ENCODE peak calls at places on chromosomes 2 and 18, in four cellular contexts. P, G, Q and U are unnamed samples.

GRCh38 chr2:98912957-98913915 is 22.8 kb downstream of the CRACDL start:
- DNase-seq in P (no peak), G (no peak), Q (no peak), U (peak; percentile 75)

GRCh38 chr2:60531638-60532216 is 21.7 kb downstream of the BCL11A start:
- DNase-seq in P (no peak), G (peak; percentile 84), Q (peak; percentile 72), U (no peak)

GRCh38 chr18:68734311-68734710 is 19.4 kb upstream of the TMX3 start:
- DNase-seq in P (no peak), G (no peak), Q (no peak), U (peak; percentile 85)

GRCh38 chr2:145975406-145975805 is 1455.5 kb upstream of the ZEB2 start:
- DNase-seq in P (no peak), G (no peak), Q (no peak), U (no peak)

GRCh38 chr2:72023678-72024390 is 123.8 kb downstream of the CYP26B1 start:
- DNase-seq in P (no peak), G (no peak), Q (no peak), U (no peak)

GRCh38 chr2:196718796-196719564 is 79.5 kb downstream of the CCDC150 start:
- DNase-seq in P (no peak), G (peak; percentile 44), Q (peak; percentile 53), U (peak; percentile 95)

GRCh38 chr2:206981739-206982336 is 42.5 kb downstream of the CPO start:
- DNase-seq in P (peak; percentile 36), G (peak; percentile 80), Q (peak; percentile 75), U (peak; percentile 87)

GRCh38 chr2:239819974-239820555 is 205.1 kb downstream of the NDUFA10 start:
- DNase-seq in P (no peak), G (no peak), Q (no peak), U (no peak)

GRCh38 chr2:72028996-72029395 is 118.7 kb downstream of the CYP26B1 start:
- DNase-seq in P (no peak), G (no peak), Q (no peak), U (no peak)

GRCh38 chr18:76573325-76574025 is 78.4 kb upstream of the ZNF516 start:
- DNase-seq in P (no peak), G (no peak), Q (no peak), U (peak; percentile 87)

GRCh38 chr18:24968233-24968775 is 383.7 kb downstream of the ZNF521 start:
- DNase-seq in P (no peak), G (no peak), Q (no peak), U (peak; percentile 75)

GRCh38 chr18:24959100-24959499 is 392.9 kb downstream of the ZNF521 start:
- DNase-seq in P (no peak), G (no peak), Q (no peak), U (no peak)

GRCh38 chr18:24964213-24964612 is 387.8 kb downstream of the ZNF521 start:
- DNase-seq in P (no peak), G (peak; percentile 67), Q (peak; percentile 43), U (peak; percentile 17)
- TF ChIP-seq EZH2phosphoT487 in P (no peak), G (no peak), Q (no peak), U (no peak)

DNA sequence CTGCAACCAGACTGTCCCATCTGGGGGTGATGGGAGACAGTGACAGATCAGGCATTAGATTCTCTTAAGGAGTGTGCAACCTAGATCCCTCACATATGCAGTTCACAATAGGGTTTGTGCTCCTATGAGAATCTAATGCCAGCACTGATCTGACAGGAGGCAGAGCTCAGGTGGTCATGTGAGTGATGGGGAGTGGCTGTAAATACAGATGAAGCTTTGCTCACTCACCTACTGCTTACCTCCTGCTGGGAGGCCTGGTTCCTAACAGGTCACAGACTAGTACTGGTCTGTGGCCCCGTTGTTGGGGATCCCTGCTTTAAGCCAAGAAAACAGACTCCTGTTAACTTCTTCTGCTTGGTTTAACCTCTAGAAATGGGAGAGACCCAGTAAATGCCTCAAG is 3.2 kb downstream of the CYP27A1 start:
- DNase-seq in P (no peak), G (no peak), Q (no peak), U (no peak)
- TF ChIP-seq EZH2phosphoT487 in P (no peak), G (no peak), Q (no peak), U (no peak)

GRCh38 chr2:120007851-120008250 is 5.0 kb upstream of the EPB41L5 start:
- DNase-seq in P (no peak), G (no peak), Q (peak; percentile 64), U (no peak)
- TF ChIP-seq EZH2phosphoT487 in P (no peak), G (no peak), Q (no peak), U (no peak)

GRCh38 chr18:62523631-62524442 is 1.0 kb downstream of the ZCCHC2 start:
- DNase-seq in P (no peak), G (peak; percentile 70), Q (peak; percentile 52), U (peak; percentile 81)
- TF ChIP-seq EZH2phosphoT487 in P (no peak), G (no peak), Q (no peak), U (no peak)

GRCh38 chr2:10966741-10967140 is 55.0 kb downstream of the KCNF1 start:
- DNase-seq in P (no peak), G (no peak), Q (no peak), U (no peak)

GRCh38 chr2:10965241-10965843 is 53.6 kb downstream of the KCNF1 start:
- DNase-seq in P (no peak), G (no peak), Q (no peak), U (no peak)

GRCh38 chr2:10966056-10966455 is 54.3 kb downstream of the KCNF1 start:
- DNase-seq in P (no peak), G (no peak), Q (no peak), U (no peak)

GRCh38 chr2:10970666-10971065 is 58.9 kb downstream of the KCNF1 start:
- DNase-seq in P (no peak), G (no peak), Q (no peak), U (no peak)

DNA sequence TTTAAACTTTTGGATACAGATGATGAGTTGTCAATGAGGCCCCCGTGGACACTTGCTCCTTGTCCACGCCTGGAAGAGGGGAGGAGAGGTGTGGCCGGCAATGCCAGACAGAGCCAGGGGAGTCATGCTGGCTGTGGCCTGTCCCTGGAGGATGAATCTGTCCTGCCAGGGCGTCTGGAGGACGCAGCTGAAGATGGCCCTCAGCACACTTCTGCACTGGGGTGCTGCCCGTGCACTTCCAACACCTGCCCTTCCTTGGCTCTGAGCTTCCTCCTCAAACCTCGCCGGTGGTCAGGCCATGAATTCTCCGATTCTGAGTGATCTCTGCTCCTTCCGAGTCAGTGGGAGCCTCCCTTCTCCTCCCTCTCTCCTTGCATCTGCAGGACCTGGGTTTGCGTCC is 56.4 kb downstream of the KCNF1 start:
- DNase-seq in P (no peak), G (no peak), Q (no peak), U (no peak)
- TF ChIP-seq EZH2phosphoT487 in P (no peak), G (no peak), Q (no peak), U (no peak)

GRCh38 chr18:47996091-47996541 is 65.7 kb upstream of the SMAD2 start:
- DNase-seq in P (no peak), G (no peak), Q (peak; percentile 88), U (peak; percentile 48)

GRCh38 chr18:47999801-48000248 is 69.4 kb upstream of the SMAD2 start:
- DNase-seq in P (no peak), G (no peak), Q (no peak), U (no peak)

GRCh38 chr18:47993409-47993808 is 63.0 kb upstream of the SMAD2 start:
- DNase-seq in P (no peak), G (no peak), Q (no peak), U (no peak)

GRCh38 chr18:48000701-48001100 is 70.2 kb upstream of the SMAD2 start:
- DNase-seq in P (no peak), G (no peak), Q (no peak), U (no peak)

GRCh38 chr18:47997338-47997780 is 66.9 kb upstream of the SMAD2 start:
- DNase-seq in P (no peak), G (peak; percentile 84), Q (peak; percentile 77), U (no peak)
- TF ChIP-seq EZH2phosphoT487 in P (no peak), G (no peak), Q (no peak), U (no peak)